ENCODE peak calls at places on chromosome 4, in four cellular contexts. Q is GM12865, C is heart left ventricle, T is fibroblast of pulmonary artery. A is an unnamed sample.

GRCh38 chr4:21888195-21888976 is 60.2 kb downstream of the KCNIP4 start:
- DNase-seq in Q (no peak), C (no peak), T (peak; percentile 82), A (peak; percentile 68)

GRCh38 chr4:144564358-144564757 is 81.6 kb upstream of the HHIP start:
- DNase-seq in Q (no peak), C (no peak), T (no peak), A (no peak)

GRCh38 chr4:112183252-112183651 is 38.0 kb downstream of the FAM241A start:
- DNase-seq in Q (peak; percentile 29), C (no peak), T (peak; percentile 53), A (no peak)

GRCh38 chr4:87007345-87008181 is 72.8 kb downstream of the AFF1 start:
- DNase-seq in Q (peak; percentile 52), C (peak; percentile 82), T (peak; percentile 59), A (no peak)

GRCh38 chr4:52841707-52842456 is 20.2 kb upstream of the RASL11B start:
- DNase-seq in Q (no peak), C (peak; percentile 72), T (peak; percentile 14), A (no peak)

GRCh38 chr4:105155426-105155825 is 8.8 kb downstream of the TET2 start:
- DNase-seq in Q (no peak), C (no peak), T (peak; percentile 72), A (no peak)

GRCh38 chr4:49032440-49033161 is 46.5 kb downstream of the CWH43 start:
- DNase-seq in Q (peak; percentile 30), C (no peak), T (peak; percentile 41), A (no peak)

GRCh38 chr4:139458999-139459398 is 5.1 kb downstream of the RAB33B start:
- DNase-seq in Q (no peak), C (no peak), T (no peak), A (no peak)

GRCh38 chr4:21118301-21118700 is 418.0 kb downstream of the PACRGL start:
- DNase-seq in Q (no peak), C (no peak), T (no peak), A (no peak)

GRCh38 chr4:1244081-1244977 is 4.6 kb downstream of the CTBP1 start:
- DNase-seq in Q (no peak), C (peak; percentile 61), T (no peak), A (no peak)

GRCh38 chr4:14829795-14830194 is 172.5 kb upstream of the CPEB2 start:
- DNase-seq in Q (no peak), C (no peak), T (no peak), A (no peak)

GRCh38 chr4:100284302-100284701 is 94.0 kb upstream of the DDIT4L start:
- DNase-seq in Q (no peak), C (no peak), T (no peak), A (no peak)

GRCh38 chr4:42617030-42617429 is 39.9 kb downstream of the ATP8A1 start:
- DNase-seq in Q (no peak), C (no peak), T (no peak), A (no peak)

GRCh38 chr4:99033956-99034355 is 38.4 kb downstream of the METAP1 start:
- DNase-seq in Q (no peak), C (no peak), T (peak; percentile 18), A (no peak)

GRCh38 chr4:78059524-78059889 is 2.4 kb downstream of the FRAS1 start:
- DNase-seq in Q (peak; percentile 57), C (no peak), T (peak; percentile 84), A (peak; percentile 57)

GRCh38 chr4:165709526-165709925 is 163.5 kb upstream of the TLL1 start:
- DNase-seq in Q (no peak), C (no peak), T (peak; percentile 28), A (no peak)

GRCh38 chr4:40685300-40685699 is 55.6 kb upstream of the RBM47 start:
- DNase-seq in Q (no peak), C (no peak), T (peak; percentile 48), A (no peak)

GRCh38 chr4:174631901-174632758 is 109.8 kb upstream of the HPGD start:
- DNase-seq in Q (peak; percentile 57), C (no peak), T (peak; percentile 72), A (no peak)

GRCh38 chr4:162837241-162837640 is 329.4 kb downstream of the NAF1 start:
- DNase-seq in Q (no peak), C (no peak), T (no peak), A (no peak)

GRCh38 chr4:55547461-55547770 is 707 bp upstream of the CLOCK start:
- DNase-seq in Q (no peak), C (peak; percentile 70), T (no peak), A (no peak)

GRCh38 chr4:36997727-36998126 is 246.8 kb upstream of the NWD2 start:
- DNase-seq in Q (peak; percentile 43), C (no peak), T (peak; percentile 28), A (no peak)

GRCh38 chr4:56684320-56684719 is 3.2 kb upstream of the HOPX start:
- DNase-seq in Q (no peak), C (no peak), T (peak; percentile 31), A (no peak)

GRCh38 chr4:8242782-8243556 is 26.6 kb upstream of the HTRA3 start:
- DNase-seq in Q (no peak), C (no peak), T (no peak), A (no peak)

GRCh38 chr4:43932448-43932847 is 516.2 kb downstream of the KCTD8 start:
- DNase-seq in Q (no peak), C (no peak), T (no peak), A (no peak)

GRCh38 chr4:35793045-35793722 is 451.1 kb downstream of the ARAP2 start:
- DNase-seq in Q (no peak), C (no peak), T (peak; percentile 2), A (peak; percentile 29)

GRCh38 chr4:119688439-119688838 is 59.8 kb upstream of the PDE5A start:
- DNase-seq in Q (no peak), C (no peak), T (no peak), A (no peak)

GRCh38 chr4:119695216-119695615 is 66.6 kb upstream of the PDE5A start:
- DNase-seq in Q (no peak), C (no peak), T (no peak), A (no peak)

GRCh38 chr4:119690871-119691270 is 62.3 kb upstream of the PDE5A start:
- DNase-seq in Q (no peak), C (no peak), T (no peak), A (no peak)

GRCh38 chr4:119693127-119693526 is 64.5 kb upstream of the PDE5A start:
- DNase-seq in Q (no peak), C (no peak), T (no peak), A (no peak)

DNA sequence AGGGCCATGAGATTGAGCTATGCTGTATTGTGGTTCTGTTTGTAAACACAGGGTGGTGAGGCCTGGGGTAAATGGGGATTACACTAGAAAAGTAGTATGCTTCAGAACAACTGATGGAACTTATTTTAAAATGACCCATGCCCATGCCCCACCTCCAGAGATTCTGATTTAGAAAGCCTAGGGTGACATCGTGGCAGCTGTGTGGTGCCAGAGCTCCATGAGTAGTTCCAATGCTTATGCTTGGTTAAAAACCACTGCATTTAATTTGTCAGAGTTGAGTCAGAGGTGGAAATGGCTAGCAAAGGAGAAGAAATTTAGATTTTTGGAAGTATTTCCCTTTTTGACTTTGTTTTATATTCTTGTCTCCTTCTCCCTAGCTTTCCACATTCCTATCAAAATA is 63.4 kb upstream of the PDE5A start:
- DNase-seq in Q (no peak), C (no peak), T (no peak), A (no peak)
- TF ChIP-seq CTCF in Q (no peak), C (no peak), T (no peak), A (no peak)

DNA sequence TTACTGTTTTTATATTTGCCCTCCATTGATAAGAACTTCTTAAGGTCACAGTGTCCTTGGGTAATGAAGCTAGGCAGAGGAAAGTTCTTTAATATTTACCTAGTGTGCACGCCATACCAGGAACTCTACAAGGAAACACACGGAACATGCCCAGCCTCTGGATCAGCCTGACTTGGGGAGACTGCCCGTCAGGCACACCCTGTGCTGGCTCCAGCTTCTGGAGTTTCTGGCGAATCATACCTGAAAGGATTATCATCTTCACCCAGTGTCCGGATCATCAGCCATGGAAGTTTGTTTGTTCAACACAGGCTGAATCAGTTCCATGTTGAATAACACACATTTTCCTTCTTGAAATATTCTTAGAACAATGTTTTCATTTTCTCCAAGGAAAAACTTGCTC is 176.6 kb downstream of the SHROOM3 start:
- DNase-seq in Q (no peak), C (no peak), T (no peak), A (no peak)
- H3K4me3 ChIP-seq in Q (no peak overlapping the region), C (peak overlapping the region; percentile 10), T (no peak overlapping the region), A (no peak overlapping the region)

GRCh38 chr4:5751918-5752802 is 41.2 kb downstream of the EVC start:
- DNase-seq in Q (no peak), C (no peak), T (peak; percentile 74), A (peak; percentile 50)
- TF ChIP-seq CTCF in Q (no peak), C (no peak), T (no peak), A (no peak)

GRCh38 chr4:184099033-184099432 is 118.6 kb downstream of the ENPP6 start:
- DNase-seq in Q (no peak), C (no peak), T (no peak), A (no peak)

GRCh38 chr4:184099541-184099966 is 118.1 kb downstream of the ENPP6 start:
- DNase-seq in Q (no peak), C (no peak), T (no peak), A (no peak)

GRCh38 chr4:184097815-184098214 is 119.9 kb downstream of the ENPP6 start:
- DNase-seq in Q (no peak), C (no peak), T (no peak), A (no peak)

GRCh38 chr4:184096561-184097239 is 121.0 kb downstream of the ENPP6 start:
- DNase-seq in Q (no peak), C (no peak), T (no peak), A (no peak)

GRCh38 chr4:184097240-184097619 is 120.4 kb downstream of the ENPP6 start:
- DNase-seq in Q (peak; percentile 49), C (peak; percentile 84), T (no peak), A (no peak)
- H3K4me3 ChIP-seq in Q (no peak overlapping the region), C (peak overlapping the region; percentile 44), T (no peak overlapping the region), A (no peak overlapping the region)

GRCh38 chr4:106522839-106523238 is 154.3 kb upstream of the GIMD1 start:
- DNase-seq in Q (no peak), C (no peak), T (no peak), A (no peak)
- TF ChIP-seq CTCF in Q (no peak), C (no peak), T (peak; percentile 13), A (no peak)

GRCh38 chr4:94566420-94566819 is 114.7 kb downstream of the PDLIM5 start:
- DNase-seq in Q (no peak), C (no peak), T (no peak), A (no peak)

GRCh38 chr4:94564252-94564651 is 112.5 kb downstream of the PDLIM5 start:
- DNase-seq in Q (no peak), C (no peak), T (no peak), A (no peak)

GRCh38 chr4:94571301-94571700 is 119.6 kb downstream of the PDLIM5 start:
- DNase-seq in Q (no peak), C (no peak), T (no peak), A (no peak)

GRCh38 chr4:94570558-94570957 is 118.8 kb downstream of the PDLIM5 start:
- DNase-seq in Q (no peak), C (no peak), T (no peak), A (no peak)

GRCh38 chr4:94567811-94568210 is 116.1 kb downstream of the PDLIM5 start:
- DNase-seq in Q (peak; percentile 6), C (no peak), T (no peak), A (no peak)
- H3K4me3 ChIP-seq in Q (no peak overlapping the region), C (no peak overlapping the region), T (no peak overlapping the region), A (no peak overlapping the region)

A was measured in kidney epithelial cell.